ENCODE peak calls at places on chromosomes 3 and 15, in five cellular contexts. D, Q, V, E and J are unnamed samples.

GRCh38 chr15:83200162-83200561 is 7.5 kb downstream of the HDGFL3 start:
- DNase-seq in Q (no peak), V (no peak), E (no peak), D (peak; percentile 71), J (no peak)

GRCh38 chr3:81308296-81308695 is 453.1 kb downstream of the GBE1 start:
- DNase-seq in E (no peak), D (no peak), V (no peak), Q (no peak), J (no peak)

GRCh38 chr15:87728998-87729397 is 527.5 kb downstream of the NTRK3 start:
- DNase-seq in V (no peak), D (no peak), E (no peak), Q (no peak), J (no peak)

GRCh38 chr3:41202834-41203345 is 3.6 kb downstream of the CTNNB1 start:
- DNase-seq in Q (no peak), E (no peak), D (peak; percentile 19), V (no peak), J (no peak)

GRCh38 chr3:14877404-14877803 is 58.6 kb downstream of the FGD5 start:
- DNase-seq in E (no peak), V (no peak), Q (no peak), D (no peak), J (no peak)

GRCh38 chr3:10758304-10759037 is 57.6 kb upstream of the SLC6A11 start:
- DNase-seq in V (peak; percentile 70), D (peak; percentile 80), Q (peak; percentile 7), E (peak; percentile 85), J (no peak)

GRCh38 chr15:83926116-83926515 is 272.2 kb downstream of the ADAMTSL3 start:
- DNase-seq in D (peak; percentile 7), Q (no peak), V (no peak), E (no peak), J (no peak)

GRCh38 chr3:10518506-10519150 is 13.2 kb upstream of the ATP2B2 start:
- DNase-seq in D (peak; percentile 81), V (no peak), E (no peak), Q (no peak), J (no peak)

GRCh38 chr3:30548605-30549004 is 57.8 kb upstream of the TGFBR2 start:
- DNase-seq in Q (no peak), E (peak; percentile 51), D (peak; percentile 16), V (no peak), J (no peak)

GRCh38 chr3:160676547-160677303 is at the start of gene ARL14:
- DNase-seq in E (peak; percentile 30), V (no peak), Q (no peak), D (peak; percentile 82), J (no peak)

GRCh38 chr3:130741946-130742610 is 4.6 kb downstream of the PIK3R4 start:
- DNase-seq in D (no peak), E (no peak), Q (no peak), V (no peak), J (no peak)

GRCh38 chr3:64878372-64878771 is 190.6 kb upstream of the ADAMTS9 start:
- DNase-seq in D (peak; percentile 35), Q (no peak), V (no peak), E (no peak), J (no peak)

GRCh38 chr3:189260556-189261493 is 89.1 kb downstream of the TPRG1 start:
- DNase-seq in Q (no peak), E (no peak), V (no peak), D (no peak), J (no peak)

GRCh38 chr3:107264888-107265287 is 112.4 kb upstream of the CCDC54 start:
- DNase-seq in D (no peak), V (no peak), E (peak; percentile 8), Q (no peak), J (no peak)

GRCh38 chr15:96428742-96429141 is 98.2 kb downstream of the NR2F2 start:
- DNase-seq in V (no peak), Q (no peak), D (peak; percentile 96), E (no peak), J (no peak)

GRCh38 chr15:23857028-23857641 is 170.0 kb upstream of the NDN start:
- DNase-seq in E (peak; percentile 43), V (peak; percentile 14), Q (no peak), D (no peak), J (peak; percentile 8)

GRCh38 chr3:100141576-100141975 is 27.3 kb upstream of the FILIP1L start:
- DNase-seq in E (no peak), D (no peak), V (no peak), Q (no peak), J (no peak)